ENCODE peak calls at places on chromosomes 7 and 10, in four cellular contexts. N is IMR-90, V is H9, U is H1. L is an unnamed sample.

GRCh38 chr7:46589282-46589681 is 668.2 kb upstream of the IGFBP3 start:
- DNase-seq in V (no peak), N (no peak), U (no peak), L (no peak)

GRCh38 chr10:124671486-124672075 is 72.6 kb downstream of the FAM53B start:
- DNase-seq in V (no peak), U (no peak), N (no peak), L (peak)

GRCh38 chr10:81428456-81429134 is 446.4 kb upstream of the NRG3 start:
- DNase-seq in N (no peak), U (no peak), V (no peak), L (no peak)

GRCh38 chr10:15504101-15504840 is 133.2 kb upstream of the FAM171A1 start:
- DNase-seq in U (no peak), V (no peak), N (no peak), L (no peak)

GRCh38 chr10:96606216-96606615 is 19.4 kb upstream of the TM9SF3 start:
- DNase-seq in U (no peak), N (peak), V (no peak), L (peak)

GRCh38 chr10:80452069-80452468 is 2.0 kb upstream of the TSPAN14 start:
- DNase-seq in U (no peak), N (no peak), V (no peak), L (no peak)

GRCh38 chr7:56081626-56082340 is 11.0 kb downstream of the PHKG1 start:
- DNase-seq in V (no peak), U (no peak), N (no peak), L (no peak)

GRCh38 chr10:43204394-43204942 is 62.4 kb downstream of the RASGEF1A start:
- DNase-seq in V (no peak), N (no peak), U (no peak), L (no peak)

GRCh38 chr7:150737265-150738055 is at the start of gene GIMAP5:
- DNase-seq in V (no peak), N (no peak), U (no peak), L (no peak)

GRCh38 chr7:143892527-143893300 is 9.3 kb downstream of the TCAF1 start:
- DNase-seq in V (no peak), U (no peak), N (peak), L (peak)

GRCh38 chr7:127961787-127962463 is 69.3 kb downstream of the LRRC4 start:
- DNase-seq in V (no peak), N (no peak), U (no peak), L (no peak)

GRCh38 chr7:2313450-2314208 is 612 bp downstream of the SNX8 start:
- DNase-seq in N (no peak), U (no peak), V (no peak), L (peak)

GRCh38 chr7:22587322-22587721 is 87.3 kb upstream of the STEAP1B start:
- DNase-seq in N (no peak), U (no peak), V (no peak), L (no peak)

GRCh38 chr10:69684020-69684980 is 54.3 kb downstream of the FAM241B start:
- DNase-seq in U (no peak), N (peak), V (peak), L (no peak)

GRCh38 chr7:112726076-112726475 is 64.1 kb downstream of the TMEM168 start:
- DNase-seq in N (no peak), V (no peak), U (no peak), L (no peak)

GRCh38 chr7:103445228-103446020 is 583 bp downstream of the SLC26A5 start:
- DNase-seq in V (peak), N (no peak), U (no peak), L (peak)

GRCh38 chr10:118101501-118101900 is 54.8 kb upstream of the RAB11FIP2 start:
- DNase-seq in N (no peak), U (no peak), V (no peak), L (no peak)

GRCh38 chr7:151880688-151881087 is 3.8 kb upstream of the PRKAG2 start:
- DNase-seq in V (no peak), U (no peak), N (no peak), L (no peak)

DNA sequence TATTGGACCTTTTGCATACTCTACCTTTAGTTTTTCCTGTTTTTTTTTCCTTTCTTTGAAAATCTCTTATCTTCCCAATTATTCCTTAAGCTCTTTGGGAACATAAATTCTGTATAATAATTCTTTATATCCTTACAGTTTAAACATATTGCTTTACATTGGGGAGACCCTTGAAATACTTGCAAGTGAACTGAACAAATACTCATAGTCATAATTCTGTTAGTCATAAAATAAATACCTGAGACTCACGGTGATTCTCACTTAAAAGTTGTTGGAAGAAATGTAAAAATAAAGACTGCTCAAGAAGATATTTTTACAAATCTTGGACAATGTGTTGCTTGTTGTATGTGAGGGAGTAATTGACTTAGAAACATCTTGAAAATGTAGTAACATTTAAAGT is 515.2 kb upstream of the POT1 start:
- DNase-seq in U (no peak), V (no peak), N (no peak), L (no peak)
- H4K5ac ChIP-seq in U (no peak), V (no peak), N (no peak), L (no peak)

GRCh38 chr7:148151778-148152177 is 438.8 kb upstream of the C7orf33 start:
- DNase-seq in N (no peak), V (no peak), U (no peak), L (peak)
- H4K5ac ChIP-seq in N (no peak), V (no peak), U (no peak), L (no peak)

GRCh38 chr7:73885975-73886798 is 25.2 kb downstream of the TMEM270 start:
- DNase-seq in U (no peak), V (peak), N (peak), L (peak)
- H4K5ac ChIP-seq in U (no peak), V (no peak), N (peak), L (no peak)

GRCh38 chr10:100101526-100102076 is 19.9 kb upstream of the CPN1 start:
- DNase-seq in U (no peak), N (peak), V (no peak), L (no peak)
- H4K5ac ChIP-seq in U (no peak), N (no peak), V (no peak), L (no peak)

DNA sequence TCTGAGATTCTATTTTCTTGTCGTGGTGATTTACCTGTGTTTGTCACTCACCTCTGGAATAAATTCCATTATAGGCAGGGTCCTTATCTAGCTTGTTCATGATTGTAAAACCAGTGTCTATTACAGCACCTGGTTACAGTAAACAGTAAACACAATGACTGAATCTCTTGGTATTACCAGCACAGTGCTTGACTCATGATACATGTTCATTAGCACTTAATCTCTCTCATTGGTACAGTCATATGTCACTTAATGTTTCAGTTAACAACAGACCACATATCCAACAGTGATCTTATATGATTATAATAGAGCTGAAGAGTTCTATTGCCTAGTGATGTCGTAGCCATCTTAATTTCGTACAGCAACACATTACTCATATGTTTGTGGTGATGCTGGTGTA is 1.6 kb upstream of the TASOR2 start:
- DNase-seq in N (no peak), U (no peak), V (no peak), L (no peak)
- H4K5ac ChIP-seq in N (no peak), U (no peak), V (no peak), L (no peak)